ENCODE peak calls at places on chromosomes 6 and 20, in seven cellular contexts. T, H, X, E, U, N and G are unnamed samples.

GRCh38 chr6:15387118-15387517 is 141.2 kb downstream of the JARID2 start:
- DNase-seq in T (no peak), H (no peak), X (no peak), E (no peak), U (peak; percentile 37), N (no peak), G (peak; percentile 24)

GRCh38 chr6:118680452-118681095 is 29.2 kb upstream of the CEP85L start:
- DNase-seq in T (peak; percentile 34), H (no peak), X (peak; percentile 20), E (no peak), U (no peak), N (no peak), G (no peak)

GRCh38 chr6:12483712-12484111 is 193.6 kb downstream of the EDN1 start:
- DNase-seq in T (peak; percentile 44), H (no peak), X (no peak), E (no peak), U (peak; percentile 92), N (no peak), G (peak; percentile 89)

GRCh38 chr6:110529355-110529754 is 52.9 kb upstream of the SLC22A16 start:
- DNase-seq in T (peak; percentile 87), H (no peak), X (no peak), E (no peak), U (peak; percentile 80), N (no peak), G (peak; percentile 87)

GRCh38 chr6:90008908-90009501 is 114.7 kb downstream of the GJA10 start:
- DNase-seq in T (peak; percentile 13), H (no peak), X (no peak), E (no peak), U (peak; percentile 54), N (no peak), G (peak; percentile 84)

GRCh38 chr6:45155341-45155894 is 172.7 kb upstream of the RUNX2 start:
- DNase-seq in T (no peak), H (no peak), X (no peak), E (no peak), U (no peak), N (no peak), G (no peak)

GRCh38 chr6:8539446-8539845 is 104.1 kb upstream of the SLC35B3 start:
- DNase-seq in T (peak; percentile 2), H (peak; percentile 2), X (no peak), E (no peak), U (peak; percentile 25), N (no peak), G (peak; percentile 42)

GRCh38 chr20:63937596-63937995 is 18.6 kb downstream of the UCKL1 start:
- DNase-seq in T (no peak), H (no peak), X (no peak), E (no peak), U (peak; percentile 33), N (no peak), G (no peak)